ENCODE peak calls at places on chromosome 2, in ten cellular contexts. D, Z, Y, N, K, O, I, F, V and A are unnamed samples.

GRCh38 chr2:26610504-26611335 is 30.4 kb downstream of the CIB4 start:
- DNase-seq in D (no peak), K (no peak), O (no peak), V (no peak), Y (no peak), I (no peak), F (no peak), Z (no peak), N (no peak), A (no peak)

GRCh38 chr2:164952057-164952702 is 3.1 kb downstream of the SLC38A11 start:
- DNase-seq in Y (no peak), Z (no peak), O (no peak), I (no peak), K (no peak), D (no peak), V (no peak), N (no peak), F (peak), A (no peak)

GRCh38 chr2:102494570-102494969 is 21.5 kb downstream of the SLC9A4 start:
- DNase-seq in D (no peak), F (no peak), Z (no peak), K (no peak), V (no peak), I (no peak), O (no peak), Y (no peak), N (no peak), A (no peak)

GRCh38 chr2:191311627-191312026 is 66.4 kb downstream of the MYO1B start:
- DNase-seq in D (no peak), I (no peak), K (no peak), V (no peak), Y (no peak), O (no peak), N (no peak), F (no peak), Z (peak), A (peak)

GRCh38 chr2:27185331-27186026 is 26.4 kb upstream of the ATRAID start:
- DNase-seq in V (peak), I (no peak), O (no peak), F (peak), Z (peak), N (peak), Y (no peak), K (no peak), D (no peak), A (peak)

GRCh38 chr2:237998530-237998929 is 31.7 kb downstream of the UBE2F start:
- DNase-seq in F (no peak), O (peak), Z (peak), I (peak), D (no peak), N (no peak), V (no peak), K (no peak), Y (peak), A (peak)

GRCh38 chr2:18284331-18284730 is 276.1 kb downstream of the RDH14 start:
- DNase-seq in F (no peak), N (no peak), Y (no peak), V (no peak), K (no peak), D (no peak), Z (peak), O (no peak), I (no peak), A (no peak)

GRCh38 chr2:96526101-96526591 is 10.4 kb upstream of the ARID5A start:
- DNase-seq in V (no peak), N (no peak), O (no peak), K (no peak), I (no peak), Z (no peak), D (no peak), Y (no peak), F (no peak), A (no peak)

GRCh38 chr2:3101016-3101703 is 276.5 kb downstream of the EIPR1 start:
- DNase-seq in D (no peak), K (no peak), V (peak), I (no peak), F (no peak), N (no peak), Z (no peak), Y (no peak), O (peak), A (no peak)

GRCh38 chr2:231348173-231348572 is 47.3 kb upstream of the B3GNT7 start:
- DNase-seq in Y (no peak), V (no peak), K (no peak), O (no peak), Z (peak), I (no peak), F (no peak), N (no peak), D (no peak), A (no peak)

GRCh38 chr2:230130668-230131364 is 62.1 kb upstream of the SLC16A14 start:
- DNase-seq in I (no peak), N (no peak), Z (peak), V (peak), D (no peak), F (no peak), Y (no peak), K (no peak), O (no peak), A (peak)

GRCh38 chr2:16608661-16609643 is 56.7 kb downstream of the CYRIA start:
- DNase-seq in N (peak), Z (peak), O (peak), K (peak), D (peak), I (peak), F (peak), Y (peak), V (peak), A (peak)

GRCh38 chr2:107419191-107419590 is 407.5 kb upstream of the RGPD4 start:
- DNase-seq in D (no peak), Y (no peak), I (no peak), Z (no peak), F (no peak), N (no peak), V (no peak), K (no peak), O (no peak), A (no peak)

GRCh38 chr2:140273958-140274357 is 1493.8 kb upstream of the NXPH2 start:
- DNase-seq in I (no peak), N (no peak), K (no peak), Z (no peak), O (no peak), V (no peak), Y (no peak), D (no peak), F (no peak), A (no peak)

GRCh38 chr2:95312543-95313205 is 15.5 kb downstream of the KCNIP3 start:
- DNase-seq in N (no peak), I (no peak), Y (no peak), D (no peak), Z (no peak), K (no peak), V (no peak), O (no peak), F (no peak), A (no peak)

GRCh38 chr2:215332876-215333600 is 21.2 kb downstream of the ATIC start:
- DNase-seq in N (no peak), F (no peak), I (peak), O (no peak), D (no peak), Y (no peak), Z (no peak), V (no peak), K (no peak), A (no peak)

GRCh38 chr2:126804347-126804746 is 94.3 kb upstream of the TEX51 start:
- DNase-seq in I (no peak), K (no peak), O (no peak), Y (no peak), Z (no peak), D (no peak), N (no peak), F (no peak), V (peak), A (no peak)

GRCh38 chr2:74564222-74564621 is 9.7 kb downstream of the DOK1 start:
- DNase-seq in F (no peak), Z (peak), K (no peak), O (no peak), N (no peak), Y (no peak), V (no peak), I (no peak), D (no peak), A (peak)

GRCh38 chr2:219171231-219171651 is 1.4 kb upstream of the SLC23A3 start:
- DNase-seq in Z (peak), K (no peak), D (no peak), I (peak), F (peak), N (peak), V (peak), Y (peak), O (peak), A (peak)

GRCh38 chr2:26243643-26244478 is 571 bp downstream of the HADHA start:
- DNase-seq in K (no peak), I (peak), N (peak), F (peak), Z (peak), V (no peak), Y (peak), O (peak), D (no peak), A (peak)

GRCh38 chr2:163173591-163173990 is 335.0 kb upstream of the KCNH7 start:
- DNase-seq in Y (no peak), Z (no peak), N (no peak), F (no peak), V (no peak), O (no peak), I (no peak), K (no peak), D (no peak), A (no peak)
- TF ChIP-seq CTCF in Y (no peak), Z (no peak), N (no peak), F (no peak), V (no peak), O (no peak), I (no peak), K (no peak), D (no peak), A (no peak)

DNA sequence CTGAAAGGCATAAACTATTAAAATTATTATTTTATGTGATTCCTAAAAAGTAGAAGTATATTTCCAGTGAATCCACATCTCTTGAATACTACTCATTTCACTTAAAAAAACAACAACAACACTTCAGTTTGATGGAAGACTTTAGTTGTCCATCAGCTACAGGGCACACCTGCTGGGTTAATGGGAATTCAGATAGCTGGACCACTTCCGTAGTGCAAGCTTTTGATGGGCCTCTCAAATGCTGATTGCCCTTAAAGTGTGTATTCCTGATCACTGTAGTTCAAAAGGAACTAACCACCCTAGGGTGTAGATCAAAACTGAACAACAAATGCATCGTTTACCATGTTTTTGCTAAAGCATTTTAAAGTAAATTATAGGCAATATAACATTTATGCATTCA is 510.3 kb upstream of the SLC39A10 start:
- DNase-seq in V (no peak), D (no peak), I (no peak), K (no peak), N (no peak), Y (no peak), O (no peak), Z (no peak), F (no peak), A (no peak)
- TF ChIP-seq CTCF in V (no peak), D (no peak), I (no peak), K (no peak), N (no peak), Y (no peak), O (no peak), Z (no peak), F (no peak), A (no peak)

GRCh38 chr2:30334738-30335426 is 103.5 kb downstream of the LBH start:
- DNase-seq in I (peak), D (no peak), O (no peak), N (peak), Z (no peak), V (no peak), F (peak), K (no peak), Y (peak), A (no peak)
- TF ChIP-seq CTCF in I (peak), D (no peak), O (peak), N (no peak), Z (no peak), V (peak), F (peak), K (no peak), Y (no peak), A (no peak)

GRCh38 chr2:101442667-101443061 is 32.2 kb downstream of the RFX8 start:
- DNase-seq in D (no peak), K (no peak), Z (no peak), F (peak), N (no peak), O (no peak), I (no peak), Y (no peak), V (no peak), A (no peak)
- TF ChIP-seq CTCF in D (no peak), K (no peak), Z (no peak), F (peak), N (peak), O (no peak), I (no peak), Y (no peak), V (no peak), A (no peak)